ENCODE peak calls at places on chromosome 7, in seven cellular contexts. Z, A, Q, K, E, R and I are unnamed samples.

GRCh38 chr7:149293338-149293737 is 31.3 kb downstream of the ZNF783 start:
- DNase-seq in E (no peak), K (no peak), Z (no peak), Q (no peak), A (no peak), R (no peak), I (no peak)

GRCh38 chr7:33334349-33334748 is 205.0 kb downstream of the BBS9 start:
- DNase-seq in R (no peak), A (no peak), Q (no peak), E (no peak), K (no peak), Z (no peak), I (no peak)

GRCh38 chr7:41880107-41880506 is 177.2 kb upstream of the INHBA start:
- DNase-seq in K (no peak), Z (no peak), Q (no peak), A (peak; percentile 56), R (no peak), E (no peak), I (no peak)

GRCh38 chr7:105875505-105875904 is 894 bp downstream of the ATXN7L1 start:
- DNase-seq in E (no peak), Q (no peak), A (no peak), K (no peak), Z (no peak), R (no peak), I (no peak)

GRCh38 chr7:4833176-4833575 is 28.7 kb downstream of the PAPOLB start:
- DNase-seq in R (no peak), Q (no peak), E (no peak), K (no peak), A (no peak), Z (no peak), I (no peak)

GRCh38 chr7:41786943-41787342 is 84.1 kb upstream of the INHBA start:
- DNase-seq in E (no peak), K (no peak), R (no peak), Q (no peak), Z (no peak), A (no peak), I (no peak)

GRCh38 chr7:110573862-110574528 is 516.9 kb upstream of the LRRN3 start:
- DNase-seq in Z (no peak), Q (no peak), E (no peak), R (no peak), K (no peak), A (peak; percentile 8), I (no peak)

GRCh38 chr7:17669204-17669603 is 271.1 kb downstream of the SNX13 start:
- DNase-seq in A (no peak), R (no peak), K (no peak), Q (no peak), E (no peak), Z (no peak), I (no peak)

GRCh38 chr7:94244760-94245159 is 149.9 kb upstream of the COL1A2 start:
- DNase-seq in E (no peak), A (no peak), Z (no peak), K (no peak), R (no peak), Q (no peak), I (no peak)

GRCh38 chr7:151387161-151388006 is 22.5 kb downstream of the WDR86 start:
- DNase-seq in Q (no peak), R (no peak), A (no peak), K (no peak), E (no peak), Z (no peak), I (no peak)

GRCh38 chr7:112504093-112504695 is 23.4 kb downstream of the LSMEM1 start:
- DNase-seq in A (no peak), K (no peak), R (no peak), Q (no peak), E (no peak), Z (no peak), I (no peak)

GRCh38 chr7:69898189-69898588 is 299.9 kb downstream of the AUTS2 start:
- DNase-seq in A (no peak), K (no peak), Z (no peak), E (no peak), Q (no peak), R (peak; percentile 20), I (no peak)

GRCh38 chr7:143331179-143331825 is 15.4 kb downstream of the CLCN1 start:
- DNase-seq in E (no peak), Z (no peak), R (no peak), Q (no peak), K (no peak), A (peak; percentile 4), I (no peak)

GRCh38 chr7:7567898-7568531 is 1.3 kb downstream of the MIOS start:
- DNase-seq in A (no peak), Z (no peak), K (no peak), R (no peak), Q (no peak), E (peak; percentile 25), I (no peak)

GRCh38 chr7:28708033-28708451 is 250.1 kb downstream of the TRIL start:
- DNase-seq in Z (no peak), Q (no peak), A (no peak), E (no peak), K (no peak), R (no peak), I (no peak)

GRCh38 chr7:158266426-158266816 is 321.2 kb downstream of the PTPRN2 start:
- DNase-seq in R (no peak), K (no peak), Z (no peak), A (no peak), E (no peak), Q (no peak), I (no peak)

GRCh38 chr7:135536160-135536559 is 21.6 kb upstream of the NUP205 start:
- DNase-seq in A (no peak), E (no peak), Q (no peak), R (no peak), Z (no peak), K (no peak), I (no peak)

GRCh38 chr7:28595779-28596178 is 183.5 kb downstream of the CREB5 start:
- DNase-seq in R (no peak), E (no peak), Z (no peak), A (no peak), Q (no peak), K (no peak), I (no peak)

GRCh38 chr7:50826371-50827172 is 43.9 kb upstream of the GRB10 start:
- DNase-seq in Q (no peak), K (peak; percentile 80), A (no peak), R (no peak), E (no peak), Z (no peak), I (no peak)

GRCh38 chr7:112550468-112551060 is 69.8 kb downstream of the LSMEM1 start:
- DNase-seq in Q (no peak), K (peak; percentile 24), A (peak; percentile 17), E (peak; percentile 70), Z (no peak), R (peak; percentile 57), I (no peak)

GRCh38 chr7:81267508-81267907 is 348.7 kb upstream of the SEMA3C start:
- DNase-seq in E (no peak), Z (no peak), R (no peak), A (no peak), K (no peak), Q (no peak), I (no peak)

GRCh38 chr7:100370303-100370702 is 3.0 kb upstream of the PILRA start:
- DNase-seq in Z (no peak), E (no peak), A (no peak), Q (no peak), K (no peak), R (no peak), I (no peak)

GRCh38 chr7:105336009-105336408 is 52.7 kb downstream of the SRPK2 start:
- DNase-seq in A (no peak), R (no peak), Z (no peak), K (no peak), Q (no peak), E (no peak), I (no peak)

GRCh38 chr7:13946181-13946580 is 43.3 kb downstream of the ETV1 start:
- DNase-seq in E (no peak), A (peak; percentile 9), K (no peak), R (no peak), Z (no peak), Q (no peak), I (no peak)

GRCh38 chr7:157010588-157011332 is at the start of gene MNX1:
- DNase-seq in E (peak; percentile 69), R (peak; percentile 94), K (peak; percentile 78), Q (no peak), A (no peak), Z (peak; percentile 43), I (peak; percentile 88)

GRCh38 chr7:55513849-55514248 is 58.5 kb downstream of the VOPP1 start:
- DNase-seq in A (no peak), Q (no peak), K (no peak), E (no peak), Z (no peak), R (peak; percentile 48), I (no peak)

GRCh38 chr7:93016085-93016471 is 101.7 kb downstream of the SAMD9 start:
- DNase-seq in K (no peak), Z (no peak), Q (no peak), E (no peak), R (no peak), A (no peak), I (no peak)

GRCh38 chr7:92621641-92622429 is 31.6 kb upstream of the FAM133B start:
- DNase-seq in K (no peak), Q (no peak), R (no peak), E (no peak), A (no peak), Z (no peak), I (no peak)

GRCh38 chr7:146090023-146090645 is 26.5 kb upstream of the CNTNAP2 start:
- DNase-seq in R (peak; percentile 32), Q (no peak), E (peak; percentile 40), A (no peak), K (no peak), Z (no peak), I (no peak)

GRCh38 chr7:1156782-1157535 is 3.0 kb downstream of the ZFAND2A start:
- DNase-seq in E (no peak), R (no peak), A (no peak), K (no peak), Z (no peak), Q (no peak), I (no peak)

GRCh38 chr7:74498996-74499834 is 45.5 kb downstream of the GTF2IRD1 start:
- DNase-seq in R (no peak), A (no peak), Z (no peak), Q (no peak), E (no peak), K (no peak), I (no peak)

GRCh38 chr7:30738026-30738915 is 13.7 kb upstream of the INMT start:
- DNase-seq in K (no peak), A (no peak), E (no peak), R (no peak), Q (no peak), Z (no peak), I (no peak)

GRCh38 chr7:52100-52499 is 140.3 kb upstream of the FAM20C start:
- DNase-seq in K (no peak), E (no peak), A (no peak), R (no peak), Z (no peak), Q (no peak), I (no peak)

GRCh38 chr7:130099331-130099730 is 29.0 kb downstream of the KLHDC10 start:
- DNase-seq in E (no peak), Q (no peak), Z (no peak), A (no peak), K (no peak), R (no peak), I (no peak)

GRCh38 chr7:98831641-98832221 is 38.1 kb downstream of the TMEM130 start:
- DNase-seq in Z (peak; percentile 19), E (peak; percentile 19), K (peak; percentile 41), R (no peak), Q (no peak), A (no peak), I (no peak)

GRCh38 chr7:126702242-126703016 is 550.3 kb downstream of the GRM8 start:
- DNase-seq in Q (no peak), K (no peak), Z (no peak), A (no peak), R (no peak), E (no peak), I (no peak)

GRCh38 chr7:47796347-47796746 is 151.9 kb downstream of the PKD1L1 start:
- DNase-seq in E (no peak), R (no peak), Z (no peak), Q (no peak), K (no peak), A (no peak), I (no peak)

GRCh38 chr7:115409682-115410426 is 488.0 kb downstream of the MDFIC start:
- DNase-seq in E (no peak), R (no peak), Z (no peak), A (no peak), Q (no peak), K (no peak), I (no peak)